ENCODE peak calls at places on chromosomes 16 and 17, in six cellular contexts. Q is keratinocyte, B is BJ, S is A549, F is AG09309, R is stomach. I is an unnamed sample.

GRCh38 chr16:86775401-86775985 is 197.1 kb downstream of the FOXL1 start:
- DNase-seq in Q (no peak), R (no peak), S (no peak), F (no peak), B (no peak), I (no peak)

GRCh38 chr16:83305092-83305491 is 502.7 kb upstream of the HSBP1 start:
- DNase-seq in Q (peak), B (peak), F (peak), R (no peak), S (no peak), I (no peak)

GRCh38 chr16:27235938-27236245 is 32.6 kb downstream of the KDM8 start:
- DNase-seq in F (no peak), R (no peak), Q (no peak), S (no peak), B (no peak), I (no peak)

GRCh38 chr17:66647391-66647983 is 187.4 kb upstream of the CACNG5 start:
- DNase-seq in B (no peak), R (no peak), S (no peak), Q (no peak), F (no peak), I (no peak)

GRCh38 chr17:68378202-68379149 is 78.8 kb downstream of the WIPI1 start:
- DNase-seq in Q (no peak), S (peak), R (peak), B (peak), F (peak), I (no peak)

GRCh38 chr16:89974860-89975259 is 26.3 kb downstream of the DEF8 start:
- DNase-seq in B (no peak), Q (no peak), F (no peak), R (no peak), S (no peak), I (no peak)

GRCh38 chr16:81006472-81007311 is at the start of the genes CENPN and CMC2:
- DNase-seq in Q (peak), F (peak), B (peak), R (peak), S (peak), I (peak)

GRCh38 chr17:47072881-47073280 is 93.8 kb upstream of the RPRML start:
- DNase-seq in F (no peak), S (no peak), B (peak), R (no peak), Q (no peak), I (no peak)

GRCh38 chr17:44556854-44557606 is at the start of gene FZD2:
- DNase-seq in F (peak), Q (peak), S (peak), B (peak), R (peak), I (peak)

GRCh38 chr16:56262148-56262878 is 71.0 kb downstream of the GNAO1 start:
- DNase-seq in R (no peak), Q (no peak), S (no peak), F (no peak), B (no peak), I (no peak)

GRCh38 chr17:15350777-15351486 is 9.5 kb upstream of the TEKT3 start:
- DNase-seq in F (no peak), B (no peak), Q (no peak), S (no peak), R (no peak), I (no peak)

GRCh38 chr17:76540381-76541300 is 797 bp downstream of the PRCD start:
- DNase-seq in R (peak), Q (no peak), S (peak), F (peak), B (peak), I (no peak)

GRCh38 chr17:9123594-9124553 is 102.6 kb downstream of the NTN1 start:
- DNase-seq in Q (no peak), F (no peak), B (no peak), R (no peak), S (no peak), I (no peak)

GRCh38 chr16:51763072-51763658 is 612.1 kb upstream of the SALL1 start:
- DNase-seq in Q (no peak), F (no peak), S (no peak), R (no peak), B (no peak), I (no peak)

GRCh38 chr17:12391468-12391867 is 274.2 kb upstream of the MYOCD start:
- DNase-seq in Q (no peak), F (no peak), S (no peak), R (no peak), B (no peak), I (no peak)

GRCh38 chr16:30382398-30383015 is at the start of gene SEPTIN1:
- DNase-seq in Q (no peak), B (no peak), R (no peak), S (no peak), F (no peak), I (no peak)

GRCh38 chr17:67779098-67779672 is 46.1 kb upstream of the BPTF start:
- DNase-seq in B (peak), S (peak), Q (no peak), F (no peak), R (peak), I (no peak)

GRCh38 chr16:1057252-1057932 is 15.2 kb upstream of the SSTR5 start:
- DNase-seq in S (no peak), Q (no peak), F (no peak), R (peak), B (no peak), I (no peak)

GRCh38 chr16:49093939-49094338 is 187.7 kb downstream of the CBLN1 start:
- DNase-seq in R (no peak), Q (no peak), F (no peak), S (no peak), B (no peak), I (no peak)

GRCh38 chr17:82227629-82228277 is 1.1 kb upstream of the SLC16A3 start:
- DNase-seq in F (no peak), Q (no peak), B (no peak), R (no peak), S (no peak), I (no peak)
- H3K4me3 ChIP-seq in F (no peak), Q (peak), B (peak), R (peak), S (no peak), I (peak)

DNA sequence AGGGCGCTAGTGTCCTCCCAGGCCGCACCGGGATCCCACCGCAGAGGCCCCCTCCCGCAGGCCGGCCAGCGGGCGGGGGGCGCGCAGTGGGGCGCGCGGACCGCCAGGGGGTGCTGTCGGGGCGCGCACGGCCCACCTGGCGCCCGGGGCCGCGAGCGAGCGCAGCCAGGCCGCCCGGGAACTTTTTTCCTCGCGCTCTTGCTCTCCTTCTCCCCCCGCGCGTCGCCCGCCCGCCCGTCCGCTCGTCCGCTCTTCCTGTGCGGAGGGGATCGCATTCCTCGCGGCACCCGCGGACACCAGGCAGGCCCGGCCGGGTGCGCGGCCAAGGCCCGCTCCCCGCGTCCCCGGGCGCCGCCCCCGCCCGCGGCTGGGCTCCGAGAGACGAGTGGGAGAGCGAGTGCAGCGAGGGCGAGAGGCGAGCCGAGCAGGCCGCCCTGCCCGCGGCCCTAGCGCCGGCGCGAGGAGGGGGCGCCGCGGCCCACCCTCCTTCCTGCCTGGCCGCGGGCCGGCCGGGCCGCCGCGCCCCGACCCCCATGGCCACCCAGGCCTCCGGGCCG is at the start of gene RAI1:
- DNase-seq in Q (no peak), R (peak), S (peak), B (no peak), F (no peak), I (no peak)
- TF ChIP-seq CTCF in Q (no peak), R (no peak), S (peak), B (peak), F (peak), I (peak)

GRCh38 chr17:28722413-28723158 is 2.8 kb downstream of the RPL23A start:
- DNase-seq in B (no peak), F (no peak), S (no peak), R (no peak), Q (no peak), I (no peak)
- H3K4me3 ChIP-seq in B (no peak), F (no peak), S (peak), R (no peak), Q (no peak), I (peak)

DNA sequence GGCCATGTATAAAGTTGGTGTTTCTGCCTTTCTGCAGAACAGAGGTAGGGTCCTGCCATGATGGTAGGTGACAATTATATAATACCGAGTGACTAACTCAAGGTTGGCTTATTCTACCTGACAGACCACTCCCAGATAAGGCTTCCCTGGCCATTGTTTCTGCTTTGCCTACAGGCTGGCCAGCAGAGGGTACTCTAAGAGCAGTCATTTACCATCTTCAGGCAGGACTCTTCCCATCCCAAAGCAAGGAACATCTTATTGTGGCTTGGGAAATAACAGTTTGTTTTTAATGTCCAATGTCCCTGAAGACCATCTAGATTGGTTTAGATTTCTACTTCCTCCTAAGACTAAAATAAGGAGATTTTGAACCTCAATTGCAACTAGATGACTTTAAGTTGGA is 74.1 kb downstream of the SNX11 start:
- DNase-seq in B (no peak), F (no peak), Q (no peak), R (no peak), S (peak), I (no peak)
- TF ChIP-seq CTCF in B (peak), F (peak), Q (peak), R (no peak), S (peak), I (peak)

I was measured in epithelial cell of proximal tubule.